ENCODE peak calls at places on chromosomes 3 and 15, in four cellular contexts. U is transverse colon, D is GM12878, Y is sigmoid colon. N is an unnamed sample. For H3K27me3, the result is how much of the 10 kb centered on the place peaks cover.

GRCh38 chr3:14923476-14923875 is 23.9 kb upstream of the NR2C2 start:
- DNase-seq in U (no peak), D (no peak), Y (no peak), N (no peak)

GRCh38 chr3:58659051-58659675 is 7.4 kb downstream of the FAM3D start:
- DNase-seq in U (peak), D (no peak), Y (peak), N (peak)

GRCh38 chr3:153835540-153835939 is 285.6 kb upstream of the ARHGEF26 start:
- DNase-seq in U (no peak), D (no peak), Y (no peak), N (no peak)

GRCh38 chr3:189551007-189551406 is 80.2 kb upstream of the TP63 start:
- DNase-seq in U (no peak), D (no peak), Y (no peak), N (no peak)

GRCh38 chr3:30353711-30354467 is 252.5 kb upstream of the TGFBR2 start:
- DNase-seq in U (peak), D (peak), Y (no peak), N (no peak)

GRCh38 chr15:67006089-67007065 is 59.0 kb upstream of the SMAD3 start:
- DNase-seq in U (no peak), D (no peak), Y (no peak), N (no peak)

GRCh38 chr15:89898628-89899302 is 5.0 kb upstream of the AP3S2 start:
- DNase-seq in U (peak), D (no peak), Y (no peak), N (peak)

GRCh38 chr15:41971089-41971892 is 1.1 kb downstream of the EHD4 start:
- DNase-seq in U (peak), D (peak), Y (peak), N (peak)

GRCh38 chr15:40016224-40016865 is 22.6 kb downstream of the SRP14 start:
- DNase-seq in U (no peak), D (no peak), Y (no peak), N (no peak)

GRCh38 chr3:19012846-19013245 is 135.5 kb upstream of the KCNH8 start:
- DNase-seq in U (no peak), D (no peak), Y (no peak), N (no peak)

GRCh38 chr15:58447244-58448010 is 15.6 kb downstream of the LIPC start:
- DNase-seq in U (no peak), D (no peak), Y (no peak), N (no peak)

GRCh38 chr3:159763466-159764210 is 225.0 kb upstream of the IL12A start:
- DNase-seq in U (peak), D (no peak), Y (peak), N (peak)

GRCh38 chr3:159650751-159651150 is 337.9 kb upstream of the IL12A start:
- DNase-seq in U (no peak), D (no peak), Y (no peak), N (no peak)

GRCh38 chr3:164458986-164459385 is 619.3 kb downstream of the SI start:
- DNase-seq in U (no peak), D (no peak), Y (no peak), N (no peak)

DNA sequence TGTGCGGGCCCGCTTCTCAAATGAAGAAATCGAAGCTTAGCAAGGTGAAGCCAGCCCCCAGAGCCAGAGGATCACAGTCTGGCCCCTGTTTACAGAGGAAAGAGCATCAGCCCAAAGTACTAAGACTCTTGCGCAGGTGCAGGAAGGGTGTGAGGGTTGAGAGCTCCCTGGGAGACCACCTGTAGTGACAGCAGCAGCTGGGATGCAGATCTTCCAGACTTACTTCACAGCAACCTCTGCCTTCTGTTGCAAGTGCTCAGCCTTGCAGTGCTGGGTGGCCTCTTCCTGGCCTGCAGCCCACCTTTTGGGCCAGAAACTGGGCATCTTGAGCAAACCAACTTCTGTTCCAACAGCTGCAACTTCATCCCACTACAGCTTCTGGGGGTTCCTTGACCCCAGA is 19.7 kb downstream of the SPATA12 start:
- DNase-seq in U (no peak), D (no peak), Y (no peak), N (no peak)
- H3K27me3 ChIP-seq in U (under half), D (under half), Y (under half), N (under half)

GRCh38 chr3:59774613-59775012 is 724.8 kb upstream of the CFAP20DC start:
- DNase-seq in U (no peak), D (no peak), Y (no peak), N (no peak)

GRCh38 chr3:59771760-59772159 is 721.9 kb upstream of the CFAP20DC start:
- DNase-seq in U (no peak), D (no peak), Y (no peak), N (no peak)

GRCh38 chr3:59775106-59775505 is 725.3 kb upstream of the CFAP20DC start:
- DNase-seq in U (no peak), D (no peak), Y (no peak), N (no peak)

GRCh38 chr3:59773970-59774369 is 724.1 kb upstream of the CFAP20DC start:
- DNase-seq in U (no peak), D (no peak), Y (no peak), N (no peak)

DNA sequence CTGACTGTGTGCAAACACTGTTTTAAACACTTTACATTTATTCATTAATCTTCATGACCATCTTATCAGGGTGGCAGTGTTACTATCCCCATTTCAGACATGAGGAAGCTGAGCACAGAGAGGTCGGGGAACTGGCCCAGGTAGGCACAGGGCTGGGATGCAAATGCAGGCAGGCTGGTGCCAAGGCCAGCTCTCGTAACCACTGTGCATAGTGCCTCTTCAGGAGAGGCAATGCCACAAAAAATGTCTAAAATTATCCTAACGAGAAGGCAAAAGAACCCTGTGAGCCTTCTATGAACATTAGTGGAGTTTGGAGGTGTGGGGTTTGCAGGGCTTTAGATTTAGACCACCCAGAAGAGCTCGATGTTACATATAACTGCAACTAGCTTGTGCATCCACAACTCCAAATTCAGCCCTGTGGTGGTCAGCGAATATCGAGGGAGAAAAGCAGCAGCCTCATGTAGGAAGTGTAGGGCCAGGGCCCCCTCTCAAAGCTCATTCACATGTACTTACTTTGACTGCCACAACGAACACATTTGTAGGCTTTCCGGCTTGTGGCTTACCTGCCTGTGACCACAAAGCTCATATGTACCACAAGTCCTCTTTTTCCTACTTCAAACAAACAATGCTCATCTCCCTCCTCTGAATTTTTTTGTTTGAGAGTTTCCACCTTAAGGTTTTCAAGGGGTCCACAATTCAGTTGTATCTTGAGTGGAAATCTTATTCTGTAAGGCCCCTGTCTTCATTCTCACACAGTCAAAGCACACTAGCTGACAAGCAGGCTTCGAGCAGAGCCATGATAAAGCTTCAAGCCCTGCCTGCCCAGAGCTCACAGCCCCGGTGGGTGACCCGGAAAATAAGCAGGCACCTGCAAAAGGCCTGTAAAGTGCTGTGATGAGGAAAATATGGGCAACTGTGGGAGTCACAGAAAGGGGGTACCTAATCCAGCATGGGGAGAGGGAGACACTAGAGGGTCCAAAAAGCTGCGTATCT is 722.9 kb upstream of the CFAP20DC start:
- DNase-seq in U (peak), D (no peak), Y (no peak), N (no peak)
- TF ChIP-seq POLR2AphosphoS5 in U (no peak), D (no peak), Y (no peak), N (no peak)

GRCh38 chr3:124138148-124138547 is 146.2 kb upstream of the ROPN1 start:
- DNase-seq in U (no peak), D (no peak), Y (no peak), N (no peak)
- TF ChIP-seq CTCF in U (no peak), D (no peak), Y (no peak), N (no peak)

GRCh38 chr15:77696006-77696631 is 63.4 kb upstream of the LINGO1 start:
- DNase-seq in U (no peak), D (no peak), Y (no peak), N (no peak)

GRCh38 chr15:77692614-77693013 is 59.9 kb upstream of the LINGO1 start:
- DNase-seq in U (no peak), D (no peak), Y (no peak), N (no peak)

GRCh38 chr15:77695548-77695947 is 62.8 kb upstream of the LINGO1 start:
- DNase-seq in U (no peak), D (no peak), Y (no peak), N (no peak)

GRCh38 chr15:77691607-77692006 is 58.9 kb upstream of the LINGO1 start:
- DNase-seq in U (no peak), D (no peak), Y (no peak), N (no peak)

GRCh38 chr15:77693576-77693975 is 60.9 kb upstream of the LINGO1 start:
- DNase-seq in U (no peak), D (no peak), Y (no peak), N (no peak)
- H3K27me3 ChIP-seq in U (half or more), D (under half), Y (under half), N (under half)

GRCh38 chr3:126832933-126833332 is 128.9 kb downstream of the CHCHD6 start:
- DNase-seq in U (no peak), D (no peak), Y (no peak), N (no peak)

GRCh38 chr3:126834596-126835471 is 130.8 kb downstream of the CHCHD6 start:
- DNase-seq in U (no peak), D (no peak), Y (peak), N (no peak)

GRCh38 chr3:126837773-126838172 is 133.7 kb downstream of the CHCHD6 start:
- DNase-seq in U (no peak), D (no peak), Y (peak), N (no peak)

GRCh38 chr3:126836220-126836860 is 132.3 kb downstream of the CHCHD6 start:
- DNase-seq in U (no peak), D (no peak), Y (peak), N (no peak)

GRCh38 chr3:126835472-126836219 is 131.6 kb downstream of the CHCHD6 start:
- DNase-seq in U (no peak), D (no peak), Y (peak), N (no peak)
- TF ChIP-seq POLR2AphosphoS5 in U (no peak), D (no peak), Y (no peak), N (no peak)

GRCh38 chr3:128784228-128784627 is 58.2 kb downstream of the RAB7A start:
- DNase-seq in U (no peak), D (no peak), Y (no peak), N (no peak)
- TF ChIP-seq CTCF in U (no peak), D (peak), Y (no peak), N (no peak)

GRCh38 chr3:5057857-5058324 is 64.2 kb upstream of the ARL8B start:
- DNase-seq in U (peak), D (peak), Y (peak), N (peak)
- H3K27me3 ChIP-seq in U (under half), D (under half), Y (under half), N (under half)

DNA sequence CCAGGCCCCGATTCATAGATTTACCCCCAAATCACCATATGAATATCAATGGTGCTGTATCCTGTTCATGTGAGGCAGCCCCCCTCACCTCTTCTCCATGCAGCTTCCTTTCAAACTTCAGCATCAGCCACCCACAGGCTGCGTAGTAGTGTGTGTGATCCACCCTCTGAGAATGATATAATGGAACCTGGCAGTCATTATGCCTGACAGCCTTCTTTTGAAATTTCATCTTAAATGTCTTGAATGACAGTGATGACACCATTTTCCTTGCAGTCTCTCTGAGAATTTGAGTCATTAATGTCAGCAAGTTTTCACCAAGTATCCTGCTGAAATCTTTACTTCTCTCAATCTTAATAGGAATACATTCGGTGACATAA is 3.5 kb upstream of the CLRN1 start:
- DNase-seq in U (no peak), D (no peak), Y (no peak), N (no peak)
- TF ChIP-seq POLR2AphosphoS5 in U (no peak), D (no peak), Y (no peak), N (no peak)